ENCODE peak calls at places on chromosome 14, in six cellular contexts. D is K562, P is A549, Q is endothelial cell of umbilical vein, F is HepG2, K is GM12878. G is an unnamed sample.

GRCh38 chr14:81363746-81364400 is 36.3 kb downstream of the STON2 start:
- DNase-seq in D (no peak), P (no peak), Q (no peak), F (no peak), K (no peak), G (no peak)

GRCh38 chr14:95741781-95742180 is 27.9 kb upstream of the TCL1A start:
- DNase-seq in D (no peak), P (no peak), Q (no peak), F (no peak), K (no peak), G (no peak)

GRCh38 chr14:104460920-104461651 is 118.5 kb upstream of the C14orf180 start:
- DNase-seq in D (no peak), P (no peak), Q (no peak), F (no peak), K (no peak), G (no peak)

GRCh38 chr14:69481815-69482568 is 2.5 kb upstream of the PLEKHD1 start:
- DNase-seq in D (peak), P (no peak), Q (no peak), F (no peak), K (peak), G (peak)

GRCh38 chr14:23034498-23035302 is at the start of gene PSMB5:
- DNase-seq in D (peak), P (peak), Q (peak), F (peak), K (peak), G (peak)

GRCh38 chr14:68253878-68254528 is 434.4 kb downstream of the RAD51B start:
- DNase-seq in D (no peak), P (no peak), Q (no peak), F (no peak), K (no peak), G (no peak)

GRCh38 chr14:95436348-95436747 is 80.1 kb downstream of the SYNE3 start:
- DNase-seq in D (no peak), P (no peak), Q (no peak), F (no peak), K (no peak), G (no peak)

GRCh38 chr14:21057803-21058675 is at the start of gene RNASE8:
- DNase-seq in D (no peak), P (no peak), Q (no peak), F (no peak), K (no peak), G (peak)

GRCh38 chr14:100066984-100067383 is 1.8 kb downstream of the EVL start:
- DNase-seq in D (peak), P (no peak), Q (no peak), F (no peak), K (no peak), G (peak)
- TF ChIP-seq MYC in D (no peak), P (no peak), Q (no peak), F (no peak), K (no peak), G (no peak)

GRCh38 chr14:60722163-60722835 is 1.9 kb downstream of the SIX4 start:
- DNase-seq in D (peak), P (peak), Q (peak), F (peak), K (no peak), G (peak)

GRCh38 chr14:60722836-60723217 is 1.3 kb downstream of the SIX4 start:
- DNase-seq in D (peak), P (peak), Q (peak), F (no peak), K (no peak), G (no peak)

GRCh38 chr14:60720962-60721330 is 3.2 kb downstream of the SIX4 start:
- DNase-seq in D (no peak), P (no peak), Q (no peak), F (peak), K (no peak), G (no peak)

GRCh38 chr14:60720391-60720790 is 3.8 kb downstream of the SIX4 start:
- DNase-seq in D (no peak), P (no peak), Q (no peak), F (no peak), K (no peak), G (no peak)

GRCh38 chr14:60721331-60722162 is 2.6 kb downstream of the SIX4 start:
- DNase-seq in D (no peak), P (peak), Q (peak), F (peak), K (no peak), G (peak)
- TF ChIP-seq CTCF in D (no peak), P (peak), Q (peak), F (peak), K (peak), G (no peak)

GRCh38 chr14:92492261-92492660 is 21.3 kb upstream of the RIN3 start:
- DNase-seq in D (no peak), P (no peak), Q (no peak), F (no peak), K (no peak), G (peak)
- TF ChIP-seq MYC in D (no peak), P (no peak), Q (no peak), F (no peak), K (no peak), G (no peak)

GRCh38 chr14:106790189-106791036 is 1264.0 kb downstream of the TMEM121 start:
- DNase-seq in D (peak), P (peak), Q (no peak), F (peak), K (no peak), G (peak)
- TF ChIP-seq CTCF in D (peak), P (peak), Q (no peak), F (peak), K (peak), G (peak)

GRCh38 chr14:64210211-64210610 is 84.0 kb downstream of the ESR2 start:
- DNase-seq in D (no peak), P (no peak), Q (no peak), F (no peak), K (no peak), G (no peak)

GRCh38 chr14:64209428-64210165 is 84.6 kb downstream of the ESR2 start:
- DNase-seq in D (no peak), P (no peak), Q (no peak), F (no peak), K (peak), G (peak)

GRCh38 chr14:64212666-64213065 is 81.5 kb downstream of the ESR2 start:
- DNase-seq in D (no peak), P (no peak), Q (peak), F (no peak), K (no peak), G (no peak)

GRCh38 chr14:64208981-64209380 is 85.2 kb downstream of the ESR2 start:
- DNase-seq in D (no peak), P (no peak), Q (no peak), F (no peak), K (no peak), G (no peak)

DNA sequence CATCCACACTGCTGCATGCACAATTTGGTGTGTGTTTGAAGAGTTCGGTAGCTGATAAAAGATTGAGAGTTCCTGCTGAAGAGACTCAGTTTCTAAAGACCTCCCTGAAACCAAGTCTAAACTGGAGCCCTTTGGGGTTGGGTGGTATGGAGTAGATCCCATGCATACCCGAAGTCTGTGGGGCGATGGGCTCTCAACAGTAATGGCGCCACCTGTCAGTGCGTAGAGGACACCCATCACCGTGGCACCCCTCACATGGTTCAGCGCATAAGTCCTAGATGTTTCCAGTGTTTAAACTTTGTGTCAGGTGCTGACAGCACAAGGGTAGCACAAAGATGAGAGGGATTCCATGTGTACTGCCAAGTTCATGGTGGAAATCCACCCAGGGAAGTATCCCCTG is 85.9 kb downstream of the ESR2 start:
- DNase-seq in D (no peak), P (no peak), Q (no peak), F (no peak), K (no peak), G (no peak)
- TF ChIP-seq MYC in D (no peak), P (no peak), Q (no peak), F (no peak), K (no peak), G (no peak)

GRCh38 chr14:76051717-76052459 is 66.3 kb downstream of the IFT43 start:
- DNase-seq in D (no peak), P (no peak), Q (no peak), F (no peak), K (no peak), G (no peak)

GRCh38 chr14:76053576-76054369 is 68.2 kb downstream of the IFT43 start:
- DNase-seq in D (no peak), P (no peak), Q (no peak), F (no peak), K (no peak), G (no peak)

GRCh38 chr14:76050250-76050649 is 64.7 kb downstream of the IFT43 start:
- DNase-seq in D (no peak), P (no peak), Q (no peak), F (no peak), K (no peak), G (no peak)

GRCh38 chr14:76055330-76055729 is 69.8 kb downstream of the IFT43 start:
- DNase-seq in D (no peak), P (no peak), Q (no peak), F (no peak), K (no peak), G (no peak)

DNA sequence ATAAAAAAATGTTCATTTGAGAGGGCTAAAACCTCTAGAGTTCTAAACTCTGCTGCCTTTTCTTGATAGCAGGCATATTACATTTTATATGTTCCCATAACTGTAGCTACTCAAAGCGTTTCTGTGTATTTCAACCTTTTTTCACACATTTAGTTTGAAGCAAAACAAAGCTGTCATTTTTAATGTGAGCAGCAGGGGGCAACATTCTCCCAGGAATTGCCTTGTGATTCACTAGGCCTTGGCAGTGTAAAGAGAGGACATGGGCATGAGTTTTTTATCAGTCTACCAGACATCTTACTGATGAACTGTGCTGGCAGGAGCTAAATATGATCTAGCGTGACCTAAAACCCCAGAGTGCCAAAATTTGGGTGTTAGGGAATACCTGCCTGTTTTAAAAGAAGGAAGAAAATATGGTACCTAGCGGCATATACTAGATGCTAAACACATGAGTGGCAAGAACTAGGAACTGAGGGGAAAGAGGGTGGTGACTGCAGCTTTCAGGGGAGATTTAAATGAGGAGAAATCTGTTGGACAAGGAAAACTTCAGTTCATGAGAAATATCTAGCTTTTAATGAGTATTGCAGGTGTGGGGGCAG is 65.3 kb downstream of the IFT43 start:
- DNase-seq in D (peak), P (peak), Q (peak), F (peak), K (peak), G (peak)
- TF ChIP-seq CTCF in D (peak), P (peak), Q (peak), F (peak), K (peak), G (peak)

DNA sequence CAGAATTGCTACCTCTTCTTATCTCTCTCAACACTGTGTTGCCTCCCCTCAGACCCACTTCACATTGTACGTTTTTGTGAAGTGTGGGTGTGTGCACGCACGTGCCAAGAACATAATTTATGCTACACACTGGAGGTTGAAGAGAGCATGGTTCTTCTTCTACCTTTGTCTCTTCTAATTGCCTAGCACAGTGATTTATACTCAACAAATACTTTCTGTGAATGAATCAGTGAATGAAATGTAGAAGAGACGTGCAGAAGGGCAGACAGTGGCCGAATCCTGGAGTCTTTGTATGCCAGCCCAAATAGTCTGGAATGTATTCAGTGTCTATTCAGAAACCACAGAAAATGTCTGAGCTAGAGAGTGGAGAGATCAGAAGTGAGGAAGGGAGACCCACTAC is 4.6 kb upstream of the SAMD4A start:
- DNase-seq in D (peak), P (no peak), Q (no peak), F (no peak), K (no peak), G (no peak)
- TF ChIP-seq MYC in D (no peak), P (no peak), Q (no peak), F (no peak), K (no peak), G (no peak)

G was measured in NB4.